ENCODE peak calls at places on chromosome 4, in five cellular contexts. Q is heart right ventricle; I is naive thymus-derived CD4-positive, alpha-beta T cell; F is neuronal stem cell; L is CD8-positive, alpha-beta memory T cell. N is an unnamed sample. For H3K9me3, the result is how much of the 10 kb centered on the place peaks cover.

GRCh38 chr4:24470681-24471622 is 113.4 kb downstream of the DHX15 start:
- DNase-seq in Q (peak), I (no peak), F (peak), L (no peak), N (peak)

GRCh38 chr4:157099506-157099905 is 23.6 kb downstream of the GLRB start:
- DNase-seq in Q (no peak), I (no peak), F (no peak), L (no peak), N (no peak)

GRCh38 chr4:4930677-4931076 is 71.2 kb downstream of the MSX1 start:
- DNase-seq in Q (no peak), I (no peak), F (no peak), L (no peak), N (no peak)

GRCh38 chr4:139301821-139302611 is at the start of gene NDUFC1:
- DNase-seq in Q (peak), I (peak), F (no peak), L (peak), N (peak)

GRCh38 chr4:106594291-106594952 is 225.8 kb upstream of the GIMD1 start:
- DNase-seq in Q (no peak), I (no peak), F (no peak), L (no peak), N (no peak)

GRCh38 chr4:155047755-155048154 is 160.7 kb upstream of the NPY2R start:
- DNase-seq in Q (no peak), I (no peak), F (no peak), L (no peak), N (no peak)

GRCh38 chr4:54318904-54319303 is 89.8 kb downstream of the PDGFRA start:
- DNase-seq in Q (no peak), I (peak), F (peak), L (no peak), N (no peak)

GRCh38 chr4:89836897-89837384 is at the start of gene SNCA:
- DNase-seq in Q (peak), I (peak), F (no peak), L (no peak), N (peak)

GRCh38 chr4:177264788-177265422 is 44.8 kb upstream of the NEIL3 start:
- DNase-seq in Q (no peak), I (no peak), F (no peak), L (no peak), N (no peak)

GRCh38 chr4:30839583-30840520 is 119.7 kb downstream of the PCDH7 start:
- DNase-seq in Q (no peak), I (no peak), F (no peak), L (no peak), N (no peak)

GRCh38 chr4:72876946-72877345 is 192.6 kb downstream of the COX18 start:
- DNase-seq in Q (no peak), I (no peak), F (no peak), L (no peak), N (no peak)

GRCh38 chr4:87620491-87620890 is 12.2 kb downstream of the DSPP start:
- DNase-seq in Q (no peak), I (no peak), F (no peak), L (no peak), N (no peak)

GRCh38 chr4:186808635-186809018 is 85.0 kb upstream of the FAT1 start:
- DNase-seq in Q (no peak), I (no peak), F (no peak), L (no peak), N (no peak)

GRCh38 chr4:19736968-19737756 is 514.5 kb upstream of the SLIT2 start:
- DNase-seq in Q (no peak), I (no peak), F (peak), L (no peak), N (no peak)

GRCh38 chr4:19735012-19735411 is 516.7 kb upstream of the SLIT2 start:
- DNase-seq in Q (no peak), I (no peak), F (no peak), L (no peak), N (no peak)

DNA sequence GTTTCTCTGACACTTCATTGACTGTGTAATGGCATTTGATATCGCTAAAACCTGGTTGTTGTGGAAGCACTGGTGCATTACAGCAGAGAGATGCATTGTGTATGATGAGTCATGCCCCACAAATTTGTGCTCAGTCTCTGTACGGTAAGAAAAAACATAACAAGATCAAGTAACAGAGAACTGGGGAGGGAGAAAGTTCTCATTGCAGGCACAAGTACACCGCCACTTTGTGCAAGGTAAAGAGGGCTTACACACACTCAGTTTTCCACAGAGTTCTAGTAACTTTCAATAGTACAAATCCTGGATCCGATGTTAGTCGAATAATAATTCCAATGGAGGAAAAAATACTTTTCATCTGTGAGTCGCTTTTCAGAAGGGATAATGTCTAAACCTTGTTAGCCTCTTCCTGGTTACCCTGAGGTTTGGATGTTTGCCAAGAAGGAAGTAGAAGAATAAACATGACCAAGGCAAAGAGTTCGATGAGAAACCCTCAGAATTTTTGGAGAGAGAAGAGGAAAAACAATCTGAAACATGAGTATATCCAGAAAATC is 512.5 kb upstream of the SLIT2 start:
- DNase-seq in Q (no peak), I (no peak), F (no peak), L (no peak), N (no peak)
- H3K4me3 ChIP-seq in Q (no peak), I (no peak), F (no peak), L (no peak), N (no peak)

GRCh38 chr4:163395055-163395454 is 51.4 kb downstream of the NPY5R start:
- DNase-seq in Q (no peak), I (no peak), F (no peak), L (no peak), N (no peak)
- H3K27ac ChIP-seq in Q (no peak), I (no peak), F (no peak), L (no peak), N (no peak)

GRCh38 chr4:161411901-161412300 is 751.9 kb downstream of the FSTL5 start:
- DNase-seq in Q (no peak), I (no peak), F (no peak), L (no peak), N (no peak)
- H3K9me3 ChIP-seq in Q (under half), I (under half), F (under half), L (under half), N (under half)

GRCh38 chr4:123361195-123361861 is 35.3 kb upstream of the SPRY1 start:
- DNase-seq in Q (no peak), I (no peak), F (no peak), L (no peak), N (no peak)
- H3K4me3 ChIP-seq in Q (no peak), I (no peak), F (no peak), L (no peak), N (no peak)

DNA sequence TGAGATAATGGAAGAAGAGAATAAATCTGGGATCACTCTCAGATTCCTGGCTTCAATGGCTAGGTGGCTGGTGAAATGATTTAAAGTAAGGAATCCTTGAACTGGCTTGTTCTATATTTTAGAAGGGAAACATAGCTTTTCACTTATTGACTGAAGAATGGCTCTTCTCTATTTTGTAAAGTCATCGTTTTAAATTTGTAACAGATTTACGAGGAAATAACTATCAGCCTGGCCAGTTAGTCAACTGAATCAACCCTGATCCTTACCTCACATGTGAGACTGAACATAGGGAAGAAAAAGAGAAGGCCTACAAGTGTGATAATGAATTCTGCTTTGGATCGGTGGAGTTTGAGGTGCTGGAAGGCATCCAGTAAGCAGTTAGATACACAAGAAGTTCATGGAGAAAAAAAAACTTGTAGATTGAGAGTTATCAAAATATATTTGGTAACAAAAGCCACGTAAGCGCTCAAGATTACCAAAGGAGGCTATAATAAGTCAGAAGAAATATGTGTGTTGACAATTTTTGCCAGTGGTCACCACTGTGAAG is 12.0 kb downstream of the AREG start:
- DNase-seq in Q (no peak), I (no peak), F (no peak), L (no peak), N (no peak)
- H3K27ac ChIP-seq in Q (no peak), I (no peak), F (no peak), L (no peak), N (no peak)